ENCODE peak calls at places on chromosome 16, in five cellular contexts. J is stimulated activated CD4-positive, alpha-beta T cell treated with anti-CD3 and anti-CD28 coated beads, Interleukin-1b, Interleukin-23, amount 100 ng/mL, for 1 hour; H is natural killer cell treated with Interleukin-12 subunit alpha and Interleukin-12 subunit beta and Interleukin-15 and Interleukin-18, amount 100 ng/mL, for 72 hours; P is D341Med; G is NCI-H1694 treated with DMSO at 0.1 percent for 48 hours. A is an unnamed sample.

GRCh38 chr16:84617068-84617630 is 729 bp downstream of the COTL1 start:
- DNase-seq in P (peak; percentile 54), G (no peak), J (no peak), H (no peak), A (peak; percentile 52)

GRCh38 chr16:65244811-65245210 is 122.9 kb upstream of the CDH11 start:
- DNase-seq in P (no peak), G (no peak), J (no peak), H (no peak), A (no peak)

GRCh38 chr16:48365601-48366164 is 19.5 kb downstream of the SIAH1 start:
- DNase-seq in J (peak; percentile 44), H (peak; percentile 91), G (peak; percentile 42), P (peak; percentile 92), A (peak; percentile 92)

GRCh38 chr16:89922884-89923639 is at the start of gene TUBB3:
- DNase-seq in P (peak; percentile 98), J (no peak), H (peak; percentile 81), G (peak; percentile 64), A (peak; percentile 90)

GRCh38 chr16:85595812-85596495 is 17.2 kb upstream of the GSE1 start:
- DNase-seq in H (no peak), P (no peak), G (no peak), J (no peak), A (no peak)

GRCh38 chr16:65070831-65071230 is 51.0 kb downstream of the CDH11 start:
- DNase-seq in J (no peak), G (no peak), P (no peak), H (no peak), A (peak; percentile 80)

GRCh38 chr16:20923876-20924275 is 23.3 kb downstream of the LYRM1 start:
- DNase-seq in J (no peak), G (no peak), H (no peak), P (no peak), A (no peak)

GRCh38 chr16:13510425-13511151 is 409.4 kb upstream of the ERCC4 start:
- DNase-seq in P (no peak), G (no peak), H (no peak), J (no peak), A (no peak)

GRCh38 chr16:1093284-1094123 is 2.5 kb downstream of the C1QTNF8 start:
- DNase-seq in P (peak; percentile 77), J (no peak), H (no peak), G (no peak), A (no peak)

GRCh38 chr16:78444-79145 is 570 bp downstream of the MPG start:
- DNase-seq in G (no peak), H (no peak), P (no peak), J (no peak), A (peak; percentile 52)

GRCh38 chr16:20763461-20764232 is at the start of gene ACSM3:
- DNase-seq in J (peak; percentile 14), P (no peak), G (no peak), H (peak; percentile 82), A (peak; percentile 78)

GRCh38 chr16:23369416-23369815 is 67.3 kb downstream of the SCNN1B start:
- DNase-seq in J (no peak), G (no peak), H (no peak), P (no peak), A (no peak)

GRCh38 chr16:88406096-88407041 is 23.6 kb downstream of the ZNF469 start:
- DNase-seq in P (no peak), J (no peak), H (no peak), G (no peak), A (no peak)

A was measured in ELR.